ENCODE peak calls at places on chromosomes 13 and 19, in eight cellular contexts. P is NCI-H510A, K is NCI-H1048, N is C1 segment of cervical spinal cord, V is HCT116, A is renal cortical epithelial cell, J is uterus, T is T-helper 2 cell. E is an unnamed sample.

GRCh38 chr19:4229179-4229931 is at the start of gene EBI3:
- DNase-seq in T (no peak), P (no peak), N (no peak), J (no peak), K (no peak), V (no peak), A (peak), E (peak)

GRCh38 chr19:38635483-38636399 is 11.7 kb upstream of the ACTN4 start:
- DNase-seq in N (no peak), A (no peak), K (no peak), V (no peak), J (no peak), P (no peak), T (no peak), E (no peak)

GRCh38 chr13:113299951-113300350 is 2.9 kb downstream of the LAMP1 start:
- DNase-seq in P (no peak), J (no peak), V (no peak), T (no peak), A (peak), N (no peak), K (no peak), E (no peak)

GRCh38 chr13:20431080-20431479 is 94.6 kb downstream of the CRYL1 start:
- DNase-seq in P (peak), N (no peak), A (peak), K (no peak), J (no peak), V (no peak), T (no peak), E (no peak)

GRCh38 chr19:1252221-1252817 is 3.9 kb downstream of the MIDN start:
- DNase-seq in K (no peak), T (no peak), P (no peak), N (no peak), V (no peak), A (peak), J (no peak), E (peak)

GRCh38 chr13:107964356-107964755 is 251.0 kb downstream of the LIG4 start:
- DNase-seq in A (no peak), K (no peak), N (no peak), V (no peak), T (no peak), P (peak), J (no peak), E (no peak)

GRCh38 chr19:41554902-41555301 is 21.1 kb upstream of the CEACAM21 start:
- DNase-seq in P (no peak), T (no peak), A (no peak), N (no peak), J (no peak), V (no peak), K (no peak), E (no peak)

GRCh38 chr19:34994643-34995471 is 5.3 kb upstream of the GRAMD1A start:
- DNase-seq in P (no peak), N (no peak), K (no peak), T (no peak), A (no peak), V (no peak), J (no peak), E (no peak)

E was measured in substantia nigra.